ENCODE peak calls at places on chromosome 20, in eight cellular contexts. Q is mesenteric fat pad, D is left colon, B is progenitor cell of endocrine pancreas, Y is sigmoid colon, N is midbrain, R is glomerular endothelial cell, X is cardiac muscle cell. J is an unnamed sample.
A peak's percentile ranks its signal among the peaks of the same experiment; 100 is the strongest.

GRCh38 chr20:46710149-46710913 is 882 bp downstream of the SLC2A10 start:
- DNase-seq in N (no peak), D (peak; percentile 36), Y (no peak), R (no peak), X (no peak), B (no peak), Q (no peak), J (no peak)

GRCh38 chr20:37914672-37915433 is 11.9 kb downstream of the VSTM2L start:
- DNase-seq in D (no peak), N (no peak), X (peak; percentile 16), Q (no peak), B (peak; percentile 32), R (no peak), Y (no peak), J (no peak)

GRCh38 chr20:63032861-63033634 is 26.3 kb upstream of the BHLHE23 start:
- DNase-seq in X (no peak), Y (peak; percentile 44), N (no peak), B (no peak), Q (no peak), R (no peak), D (no peak), J (no peak)

GRCh38 chr20:21739682-21740081 is 34.2 kb downstream of the PAX1 start:
- DNase-seq in X (no peak), Y (no peak), R (no peak), B (no peak), D (no peak), Q (no peak), N (no peak), J (no peak)

GRCh38 chr20:46414608-46415007 is 8.2 kb upstream of the ELMO2 start:
- DNase-seq in Y (no peak), R (no peak), B (no peak), N (no peak), Q (no peak), D (no peak), X (no peak), J (no peak)

GRCh38 chr20:50110141-50111047 is 2.6 kb downstream of the UBE2V1 start:
- DNase-seq in D (peak; percentile 46), X (peak; percentile 61), R (no peak), B (no peak), N (no peak), Q (no peak), Y (no peak), J (peak; percentile 24)

GRCh38 chr20:31829731-31830130 is 10.6 kb downstream of the MYLK2 start:
- DNase-seq in Q (no peak), B (no peak), R (no peak), Y (no peak), X (no peak), D (no peak), N (no peak), J (peak; percentile 39)

GRCh38 chr20:51195419-51195901 is 172.6 kb upstream of the KCNG1 start:
- DNase-seq in X (peak; percentile 52), D (no peak), Q (peak; percentile 16), R (no peak), Y (no peak), N (no peak), B (no peak), J (peak; percentile 36)

GRCh38 chr20:32034581-32035397 is 17.3 kb upstream of the HCK start:
- DNase-seq in Q (no peak), X (no peak), Y (no peak), B (no peak), N (no peak), R (no peak), D (no peak), J (no peak)

GRCh38 chr20:44692932-44693476 is 22.2 kb upstream of the CCN5 start:
- DNase-seq in Y (peak; percentile 91), N (no peak), Q (no peak), B (no peak), D (no peak), X (peak; percentile 94), R (peak; percentile 87), J (peak; percentile 100)

GRCh38 chr20:844473-845225 is 11.1 kb downstream of the FAM110A start:
- DNase-seq in B (peak; percentile 76), D (peak; percentile 96), Q (no peak), X (peak; percentile 95), Y (peak; percentile 95), N (peak; percentile 74), R (no peak), J (no peak)

GRCh38 chr20:48942730-48943129 is 21.2 kb downstream of the ARFGEF2 start:
- DNase-seq in X (no peak), B (no peak), D (no peak), R (no peak), N (no peak), Y (no peak), Q (no peak), J (no peak)

GRCh38 chr20:34571753-34572152 is 13.2 kb downstream of the MAP1LC3A start:
- DNase-seq in X (no peak), R (no peak), D (no peak), N (no peak), Q (peak; percentile 78), Y (no peak), B (no peak), J (no peak)

GRCh38 chr20:401682-402495 is 6.2 kb upstream of the RBCK1 start:
- DNase-seq in X (peak; percentile 51), D (no peak), Y (no peak), Q (no peak), B (no peak), R (no peak), N (no peak), J (peak; percentile 100)

GRCh38 chr20:8646716-8647115 is 422.2 kb upstream of the PLCB4 start:
- DNase-seq in Q (no peak), B (no peak), Y (no peak), X (peak; percentile 46), N (no peak), D (no peak), R (no peak), J (peak; percentile 49)

GRCh38 chr20:41245086-41245707 is 72.3 kb downstream of the ZHX3 start:
- DNase-seq in N (peak; percentile 65), B (no peak), D (no peak), Q (no peak), R (no peak), Y (peak; percentile 71), X (peak; percentile 54), J (no peak)

GRCh38 chr20:32564921-32565734 is 20.0 kb downstream of the NOL4L start:
- DNase-seq in B (no peak), D (peak; percentile 35), R (no peak), X (no peak), Q (no peak), N (peak; percentile 33), Y (no peak), J (no peak)

GRCh38 chr20:20552076-20552475 is 160.4 kb downstream of the RALGAPA2 start:
- DNase-seq in Q (no peak), D (no peak), X (no peak), B (no peak), R (no peak), Y (no peak), N (no peak), J (no peak)

GRCh38 chr20:42027746-42028268 is 409.6 kb upstream of the CHD6 start:
- DNase-seq in Y (no peak), Q (no peak), N (no peak), R (no peak), X (no peak), D (no peak), B (no peak), J (no peak)

GRCh38 chr20:38216201-38216600 is 44.3 kb downstream of the KIAA1755 start:
- DNase-seq in R (no peak), D (no peak), Y (peak; percentile 60), B (no peak), X (no peak), N (no peak), Q (no peak), J (no peak)

GRCh38 chr20:39795401-39796272 is 833.5 kb downstream of the DHX35 start:
- DNase-seq in R (no peak), X (no peak), D (peak; percentile 5), Y (no peak), N (no peak), Q (no peak), B (no peak), J (peak; percentile 27)

GRCh38 chr20:19976595-19977372 is 40.4 kb upstream of the NAA20 start:
- DNase-seq in B (no peak), D (no peak), Y (peak; percentile 84), N (peak; percentile 70), X (peak; percentile 79), Q (no peak), R (no peak), J (peak; percentile 81)

GRCh38 chr20:42391807-42392206 is 773.6 kb upstream of the CHD6 start:
- DNase-seq in X (no peak), B (no peak), Q (no peak), Y (no peak), D (no peak), N (no peak), R (no peak), J (no peak)

GRCh38 chr20:6008254-6008653 is 45.6 kb downstream of the LRRN4 start:
- DNase-seq in B (no peak), R (peak; percentile 34), D (no peak), Q (no peak), Y (peak; percentile 82), X (peak; percentile 96), N (peak; percentile 74), J (peak; percentile 25)

GRCh38 chr20:48761023-48761785 is 66.6 kb downstream of the PREX1 start:
- DNase-seq in X (no peak), N (no peak), Q (no peak), B (no peak), D (peak; percentile 53), R (no peak), Y (no peak), J (no peak)

J was measured in RCC 7860.